ENCODE peak calls at places on chromosomes 16 and 17, in six cellular contexts. One of them, this sample, is unnamed.

GRCh38 chr16:75458029-75458428 is 6.5 kb downstream of the TMEM170A start:
- DNase-seq in stomach: no peak
- DNase-seq in NCI-H460: no peak
- DNase-seq in effector CD8-positive, alpha-beta T cell: no peak
- DNase-seq in A172: no peak
- DNase-seq in EH: no peak
- DNase-seq in this sample: no peak

GRCh38 chr17:42276609-42277341 is 584 bp upstream of the STAT5B start:
- DNase-seq in stomach: peak; percentile 74
- DNase-seq in NCI-H460: no peak
- DNase-seq in effector CD8-positive, alpha-beta T cell: no peak
- DNase-seq in A172: peak; percentile 89
- DNase-seq in EH: peak; percentile 90
- DNase-seq in this sample: no peak

GRCh38 chr17:76153640-76154039 is 12.6 kb upstream of the FOXJ1 start:
- DNase-seq in stomach: no peak
- DNase-seq in NCI-H460: no peak
- DNase-seq in effector CD8-positive, alpha-beta T cell: no peak
- DNase-seq in A172: no peak
- DNase-seq in EH: peak; percentile 51
- DNase-seq in this sample: no peak

GRCh38 chr16:75058815-75059214 is 57.8 kb downstream of the LDHD start:
- DNase-seq in stomach: no peak
- DNase-seq in NCI-H460: no peak
- DNase-seq in effector CD8-positive, alpha-beta T cell: no peak
- DNase-seq in A172: no peak
- DNase-seq in EH: no peak
- DNase-seq in this sample: no peak

GRCh38 chr17:33057564-33057963 is 65.9 kb downstream of the SPACA3 start:
- DNase-seq in stomach: no peak
- DNase-seq in NCI-H460: no peak
- DNase-seq in effector CD8-positive, alpha-beta T cell: no peak
- DNase-seq in A172: no peak
- DNase-seq in EH: peak; percentile 15
- DNase-seq in this sample: no peak

GRCh38 chr16:77961811-77962210 is 60.5 kb upstream of the CLEC3A start:
- DNase-seq in stomach: no peak
- DNase-seq in NCI-H460: no peak
- DNase-seq in effector CD8-positive, alpha-beta T cell: no peak
- DNase-seq in A172: peak; percentile 36
- DNase-seq in EH: peak; percentile 44
- DNase-seq in this sample: no peak

GRCh38 chr17:4605826-4606225 is 21.5 kb downstream of the SMTNL2 start:
- DNase-seq in stomach: no peak
- DNase-seq in NCI-H460: no peak
- DNase-seq in effector CD8-positive, alpha-beta T cell: no peak
- DNase-seq in A172: no peak
- DNase-seq in EH: peak; percentile 15
- DNase-seq in this sample: no peak

GRCh38 chr16:10641953-10642949 is 52.5 kb downstream of the TEKT5 start:
- DNase-seq in stomach: no peak
- DNase-seq in NCI-H460: no peak
- DNase-seq in effector CD8-positive, alpha-beta T cell: no peak
- DNase-seq in A172: no peak
- DNase-seq in EH: no peak
- DNase-seq in this sample: no peak

GRCh38 chr16:14399397-14400284 is 230.4 kb downstream of the PARN start:
- DNase-seq in stomach: no peak
- DNase-seq in NCI-H460: peak; percentile 11
- DNase-seq in effector CD8-positive, alpha-beta T cell: no peak
- DNase-seq in A172: peak; percentile 79
- DNase-seq in EH: peak; percentile 87
- DNase-seq in this sample: no peak

GRCh38 chr17:76014100-76014924 is 12.8 kb downstream of the EVPL start:
- DNase-seq in stomach: peak; percentile 86
- DNase-seq in NCI-H460: peak; percentile 62
- DNase-seq in effector CD8-positive, alpha-beta T cell: peak; percentile 64
- DNase-seq in A172: peak; percentile 60
- DNase-seq in EH: peak; percentile 69
- DNase-seq in this sample: peak; percentile 82

GRCh38 chr17:68512967-68513474 is 791 bp downstream of the PRKAR1A start:
- DNase-seq in stomach: no peak
- DNase-seq in NCI-H460: peak; percentile 48
- DNase-seq in effector CD8-positive, alpha-beta T cell: no peak
- DNase-seq in A172: peak; percentile 40
- DNase-seq in EH: peak; percentile 56
- DNase-seq in this sample: peak; percentile 44

GRCh38 chr16:84228321-84228838 is 11.4 kb downstream of the KCNG4 start:
- DNase-seq in stomach: no peak
- DNase-seq in NCI-H460: peak; percentile 68
- DNase-seq in effector CD8-positive, alpha-beta T cell: no peak
- DNase-seq in A172: peak; percentile 96
- DNase-seq in EH: peak; percentile 94
- DNase-seq in this sample: no peak

GRCh38 chr16:11446566-11447119 is 101.4 kb downstream of the RMI2 start:
- DNase-seq in stomach: no peak
- DNase-seq in NCI-H460: no peak
- DNase-seq in effector CD8-positive, alpha-beta T cell: no peak
- DNase-seq in A172: no peak
- DNase-seq in EH: no peak
- DNase-seq in this sample: no peak

GRCh38 chr16:50812046-50812445 is 70.2 kb downstream of the CYLD start:
- DNase-seq in stomach: no peak
- DNase-seq in NCI-H460: no peak
- DNase-seq in effector CD8-positive, alpha-beta T cell: no peak
- DNase-seq in A172: no peak
- DNase-seq in EH: no peak
- DNase-seq in this sample: no peak

GRCh38 chr17:68489919-68490318 is 22.3 kb upstream of the PRKAR1A start:
- DNase-seq in stomach: no peak
- DNase-seq in NCI-H460: no peak
- DNase-seq in effector CD8-positive, alpha-beta T cell: no peak
- DNase-seq in A172: no peak
- DNase-seq in EH: no peak
- DNase-seq in this sample: no peak

GRCh38 chr17:76690596-76691280 is 20.0 kb downstream of the MXRA7 start:
- DNase-seq in stomach: no peak
- DNase-seq in NCI-H460: no peak
- DNase-seq in effector CD8-positive, alpha-beta T cell: no peak
- DNase-seq in A172: no peak
- DNase-seq in EH: no peak
- DNase-seq in this sample: no peak

GRCh38 chr17:72968798-72969197 is 123.7 kb downstream of the SLC39A11 start:
- DNase-seq in stomach: no peak
- DNase-seq in NCI-H460: no peak
- DNase-seq in effector CD8-positive, alpha-beta T cell: no peak
- DNase-seq in A172: no peak
- DNase-seq in EH: no peak
- DNase-seq in this sample: no peak

GRCh38 chr17:8320262-8320661 is 10.2 kb downstream of the ARHGEF15 start:
- DNase-seq in stomach: no peak
- DNase-seq in NCI-H460: no peak
- DNase-seq in effector CD8-positive, alpha-beta T cell: no peak
- DNase-seq in A172: no peak
- DNase-seq in EH: no peak
- DNase-seq in this sample: no peak

GRCh38 chr17:49445561-49445960 is 30.9 kb upstream of the PHB1 start:
- DNase-seq in stomach: no peak
- DNase-seq in NCI-H460: no peak
- DNase-seq in effector CD8-positive, alpha-beta T cell: no peak
- DNase-seq in A172: no peak
- DNase-seq in EH: no peak
- DNase-seq in this sample: no peak

GRCh38 chr16:88804552-88805339 is 1.2 kb downstream of the CDT1 start:
- DNase-seq in stomach: no peak
- DNase-seq in NCI-H460: no peak
- DNase-seq in effector CD8-positive, alpha-beta T cell: no peak
- DNase-seq in A172: no peak
- DNase-seq in EH: no peak
- DNase-seq in this sample: peak; percentile 62

GRCh38 chr17:18933102-18934058 is 18.6 kb upstream of the SLC5A10 start:
- DNase-seq in stomach: no peak
- DNase-seq in NCI-H460: no peak
- DNase-seq in effector CD8-positive, alpha-beta T cell: no peak
- DNase-seq in A172: no peak
- DNase-seq in EH: no peak
- DNase-seq in this sample: no peak

GRCh38 chr17:37574427-37574826 is 34.8 kb downstream of the SYNRG start:
- DNase-seq in stomach: no peak
- DNase-seq in NCI-H460: no peak
- DNase-seq in effector CD8-positive, alpha-beta T cell: no peak
- DNase-seq in A172: no peak
- DNase-seq in EH: no peak
- DNase-seq in this sample: no peak

GRCh38 chr17:19705771-19706770 is 10.3 kb downstream of the SLC47A2 start:
- DNase-seq in stomach: no peak
- DNase-seq in NCI-H460: no peak
- DNase-seq in effector CD8-positive, alpha-beta T cell: no peak
- DNase-seq in A172: no peak
- DNase-seq in EH: no peak
- DNase-seq in this sample: no peak

GRCh38 chr17:12422632-12423031 is 243.1 kb upstream of the MYOCD start:
- DNase-seq in stomach: peak; percentile 73
- DNase-seq in NCI-H460: no peak
- DNase-seq in effector CD8-positive, alpha-beta T cell: no peak
- DNase-seq in A172: no peak
- DNase-seq in EH: no peak
- DNase-seq in this sample: no peak

GRCh38 chr17:81409190-81409935 is 14.1 kb downstream of the BAHCC1 start:
- DNase-seq in stomach: no peak
- DNase-seq in NCI-H460: no peak
- DNase-seq in effector CD8-positive, alpha-beta T cell: no peak
- DNase-seq in A172: no peak
- DNase-seq in EH: no peak
- DNase-seq in this sample: no peak

GRCh38 chr17:3918372-3919122 is 2.3 kb upstream of the P2RX1 start:
- DNase-seq in stomach: no peak
- DNase-seq in NCI-H460: no peak
- DNase-seq in effector CD8-positive, alpha-beta T cell: no peak
- DNase-seq in A172: no peak
- DNase-seq in EH: no peak
- DNase-seq in this sample: no peak

GRCh38 chr16:66905633-66906539 is 12.8 kb downstream of the CDH16 start:
- DNase-seq in stomach: peak; percentile 86
- DNase-seq in NCI-H460: no peak
- DNase-seq in effector CD8-positive, alpha-beta T cell: no peak
- DNase-seq in A172: no peak
- DNase-seq in EH: peak; percentile 15
- DNase-seq in this sample: peak; percentile 36

GRCh38 chr16:78519896-78520295 is 420.4 kb downstream of the WWOX start:
- DNase-seq in stomach: no peak
- DNase-seq in NCI-H460: no peak
- DNase-seq in effector CD8-positive, alpha-beta T cell: no peak
- DNase-seq in A172: no peak
- DNase-seq in EH: no peak
- DNase-seq in this sample: no peak

GRCh38 chr16:76222087-76222486 is 55.1 kb upstream of the CNTNAP4 start:
- DNase-seq in stomach: no peak
- DNase-seq in NCI-H460: peak; percentile 27
- DNase-seq in effector CD8-positive, alpha-beta T cell: no peak
- DNase-seq in A172: no peak
- DNase-seq in EH: no peak
- DNase-seq in this sample: no peak

GRCh38 chr17:41437254-41437653 is 3.5 kb downstream of the KRT38 start:
- DNase-seq in stomach: no peak
- DNase-seq in NCI-H460: no peak
- DNase-seq in effector CD8-positive, alpha-beta T cell: no peak
- DNase-seq in A172: no peak
- DNase-seq in EH: no peak
- DNase-seq in this sample: no peak

GRCh38 chr17:80826955-80827645 is 164.5 kb upstream of the CHMP6 start:
- DNase-seq in stomach: no peak
- DNase-seq in NCI-H460: peak; percentile 45
- DNase-seq in effector CD8-positive, alpha-beta T cell: no peak
- DNase-seq in A172: peak; percentile 98
- DNase-seq in EH: peak; percentile 98
- DNase-seq in this sample: no peak

GRCh38 chr16:67723151-67723915 is 4.2 kb upstream of the GFOD2 start:
- DNase-seq in stomach: no peak
- DNase-seq in NCI-H460: no peak
- DNase-seq in effector CD8-positive, alpha-beta T cell: no peak
- DNase-seq in A172: peak; percentile 60
- DNase-seq in EH: peak; percentile 93
- DNase-seq in this sample: no peak

GRCh38 chr16:73202176-73202729 is 154.3 kb upstream of the ZFHX3 start:
- DNase-seq in stomach: no peak
- DNase-seq in NCI-H460: no peak
- DNase-seq in effector CD8-positive, alpha-beta T cell: no peak
- DNase-seq in A172: peak; percentile 11
- DNase-seq in EH: peak; percentile 100
- DNase-seq in this sample: no peak

GRCh38 chr16:75236736-75237397 is 14.6 kb downstream of the BCAR1 start:
- DNase-seq in stomach: no peak
- DNase-seq in NCI-H460: no peak
- DNase-seq in effector CD8-positive, alpha-beta T cell: no peak
- DNase-seq in A172: no peak
- DNase-seq in EH: no peak
- DNase-seq in this sample: no peak

GRCh38 chr16:17305694-17306093 is 165.1 kb downstream of the XYLT1 start:
- DNase-seq in stomach: no peak
- DNase-seq in NCI-H460: no peak
- DNase-seq in effector CD8-positive, alpha-beta T cell: no peak
- DNase-seq in A172: no peak
- DNase-seq in EH: no peak
- DNase-seq in this sample: no peak